ENCODE peak calls at places on chromosomes 13 and 19, in nine cellular contexts. G is stomach, A is GM12878, W is sigmoid colon, M is tibial nerve, Q is ovary, F is transverse colon, R is suprapubic skin, L is K562. I is an unnamed sample.

GRCh38 chr19:14150041-14150769 is 13.8 kb upstream of the ASF1B start:
- DNase-seq in G (no peak), A (no peak), W (no peak), M (no peak), Q (no peak), F (no peak), R (no peak), L (no peak), I (no peak)

GRCh38 chr19:52307275-52307674 is 10.3 kb downstream of the ZNF480 start:
- DNase-seq in G (no peak), A (no peak), W (no peak), M (no peak), Q (no peak), F (no peak), R (no peak), L (no peak), I (no peak)

GRCh38 chr19:3389876-3390361 is 23.5 kb downstream of the NFIC start:
- DNase-seq in G (peak; percentile 35), A (no peak), W (peak; percentile 76), M (no peak), Q (no peak), F (no peak), R (no peak), L (no peak), I (no peak)

GRCh38 chr13:21074601-21075302 is 13.4 kb upstream of the LATS2 start:
- DNase-seq in G (no peak), A (no peak), W (peak; percentile 78), M (no peak), Q (peak; percentile 29), F (no peak), R (peak; percentile 76), L (no peak), I (peak; percentile 34)

GRCh38 chr13:66689037-66689619 is 541.0 kb downstream of the PCDH9 start:
- DNase-seq in G (no peak), A (no peak), W (no peak), M (no peak), Q (no peak), F (no peak), R (no peak), L (no peak), I (no peak)

GRCh38 chr13:76856141-76856571 is 30.0 kb downstream of the KCTD12 start:
- DNase-seq in G (no peak), A (no peak), W (no peak), M (no peak), Q (no peak), F (no peak), R (no peak), L (no peak), I (no peak)

GRCh38 chr19:1079566-1080111 is 12.7 kb downstream of the ARHGAP45 start:
- DNase-seq in G (no peak), A (no peak), W (no peak), M (no peak), Q (no peak), F (peak; percentile 45), R (no peak), L (no peak), I (peak; percentile 87)

GRCh38 chr13:111626371-111627305 is 306.2 kb downstream of the TEX29 start:
- DNase-seq in G (no peak), A (no peak), W (no peak), M (no peak), Q (no peak), F (no peak), R (no peak), L (no peak), I (no peak)

GRCh38 chr19:34732548-34733255 is 1.3 kb upstream of the ZNF181 start:
- DNase-seq in G (no peak), A (no peak), W (no peak), M (no peak), Q (no peak), F (peak; percentile 12), R (no peak), L (peak; percentile 73), I (peak; percentile 33)

GRCh38 chr19:8663920-8664670 is 33.7 kb downstream of the NFILZ start:
- DNase-seq in G (no peak), A (no peak), W (no peak), M (no peak), Q (no peak), F (no peak), R (no peak), L (peak; percentile 49), I (peak; percentile 36)

GRCh38 chr13:114042066-114042815 is 68.4 kb upstream of the C13orf46 start:
- DNase-seq in G (no peak), A (no peak), W (no peak), M (no peak), Q (no peak), F (no peak), R (no peak), L (no peak), I (no peak)

GRCh38 chr13:114044486-114044885 is 70.6 kb upstream of the C13orf46 start:
- DNase-seq in G (no peak), A (no peak), W (no peak), M (no peak), Q (no peak), F (no peak), R (no peak), L (no peak), I (no peak)

GRCh38 chr13:114045113-114045735 is 71.3 kb upstream of the C13orf46 start:
- DNase-seq in G (no peak), A (no peak), W (no peak), M (no peak), Q (no peak), F (no peak), R (no peak), L (no peak), I (no peak)

GRCh38 chr13:114041493-114041892 is 67.6 kb upstream of the C13orf46 start:
- DNase-seq in G (no peak), A (no peak), W (no peak), M (no peak), Q (no peak), F (no peak), R (no peak), L (no peak), I (no peak)

DNA sequence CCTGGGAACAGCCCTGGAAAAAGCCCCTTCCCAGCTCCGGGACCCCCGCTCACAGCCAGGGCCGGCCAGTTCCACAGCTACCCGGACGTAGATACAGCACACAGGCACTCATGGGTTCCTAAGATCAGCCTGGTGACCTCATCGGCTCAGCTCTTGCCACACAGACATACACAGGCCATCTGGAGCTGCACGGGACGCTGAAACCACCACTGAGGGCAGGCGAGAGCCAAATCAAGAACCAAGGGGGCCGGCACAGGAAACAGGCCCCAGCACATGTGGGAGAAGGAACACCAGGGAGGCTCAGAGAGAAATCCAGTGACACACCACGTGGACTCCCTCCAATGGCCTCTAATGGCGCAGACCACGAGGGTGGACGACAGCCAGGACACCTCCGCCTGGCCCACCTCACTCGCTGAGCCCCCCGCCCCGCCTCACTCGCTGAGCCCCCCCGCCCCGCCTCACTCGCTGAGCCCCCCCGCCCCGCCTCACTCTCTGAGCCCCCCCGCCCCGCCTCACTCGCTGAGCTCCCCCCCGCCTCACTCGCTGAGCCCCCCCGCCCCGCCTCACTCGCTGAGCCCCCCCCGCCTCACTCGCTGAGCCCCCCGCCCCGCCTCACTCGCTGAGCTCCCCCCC is 69.7 kb upstream of the C13orf46 start:
- DNase-seq in G (peak; percentile 45), A (no peak), W (peak; percentile 88), M (peak; percentile 49), Q (no peak), F (peak; percentile 67), R (no peak), L (no peak), I (peak; percentile 72)
- TF ChIP-seq CTCF in G (no peak), A (peak; percentile 12), W (no peak), M (no peak), Q (no peak), F (no peak), R (no peak), L (no peak), I (no peak)

DNA sequence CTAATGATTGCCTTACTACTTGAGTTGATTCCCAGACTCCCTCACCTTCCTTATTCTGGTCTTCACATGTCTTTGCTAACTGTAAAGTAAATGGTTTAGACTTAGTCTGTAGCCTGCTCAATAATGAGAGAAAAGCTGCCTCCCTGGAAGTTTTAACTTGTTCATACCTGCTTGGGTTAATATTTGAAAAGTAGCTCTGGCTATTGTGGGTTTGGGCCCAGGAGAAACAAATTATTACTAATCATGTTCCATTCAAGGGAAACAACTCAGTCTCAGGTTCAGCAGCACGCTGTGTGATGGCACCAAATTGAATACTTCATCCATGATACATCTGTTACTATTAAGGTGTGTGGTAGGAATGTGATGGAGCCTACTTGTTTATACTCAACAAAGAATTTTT is 75.0 kb downstream of the ZMYM2 start:
- DNase-seq in G (no peak), A (no peak), W (no peak), M (no peak), Q (no peak), F (no peak), R (no peak), L (no peak), I (no peak)
- H3K36me3 ChIP-seq in G (peaks cover 94% of the 10 kb centered on the region), A (peaks cover 37% of the 10 kb centered on the region), W (peaks cover 6% of the 10 kb centered on the region), M (peaks cover 73% of the 10 kb centered on the region), Q (no peaks in the 10 kb centered on the region), F (peaks cover 58% of the 10 kb centered on the region), R (peaks cover 64% of the 10 kb centered on the region), L (peaks cover 37% of the 10 kb centered on the region), I (peaks cover 42% of the 10 kb centered on the region)

DNA sequence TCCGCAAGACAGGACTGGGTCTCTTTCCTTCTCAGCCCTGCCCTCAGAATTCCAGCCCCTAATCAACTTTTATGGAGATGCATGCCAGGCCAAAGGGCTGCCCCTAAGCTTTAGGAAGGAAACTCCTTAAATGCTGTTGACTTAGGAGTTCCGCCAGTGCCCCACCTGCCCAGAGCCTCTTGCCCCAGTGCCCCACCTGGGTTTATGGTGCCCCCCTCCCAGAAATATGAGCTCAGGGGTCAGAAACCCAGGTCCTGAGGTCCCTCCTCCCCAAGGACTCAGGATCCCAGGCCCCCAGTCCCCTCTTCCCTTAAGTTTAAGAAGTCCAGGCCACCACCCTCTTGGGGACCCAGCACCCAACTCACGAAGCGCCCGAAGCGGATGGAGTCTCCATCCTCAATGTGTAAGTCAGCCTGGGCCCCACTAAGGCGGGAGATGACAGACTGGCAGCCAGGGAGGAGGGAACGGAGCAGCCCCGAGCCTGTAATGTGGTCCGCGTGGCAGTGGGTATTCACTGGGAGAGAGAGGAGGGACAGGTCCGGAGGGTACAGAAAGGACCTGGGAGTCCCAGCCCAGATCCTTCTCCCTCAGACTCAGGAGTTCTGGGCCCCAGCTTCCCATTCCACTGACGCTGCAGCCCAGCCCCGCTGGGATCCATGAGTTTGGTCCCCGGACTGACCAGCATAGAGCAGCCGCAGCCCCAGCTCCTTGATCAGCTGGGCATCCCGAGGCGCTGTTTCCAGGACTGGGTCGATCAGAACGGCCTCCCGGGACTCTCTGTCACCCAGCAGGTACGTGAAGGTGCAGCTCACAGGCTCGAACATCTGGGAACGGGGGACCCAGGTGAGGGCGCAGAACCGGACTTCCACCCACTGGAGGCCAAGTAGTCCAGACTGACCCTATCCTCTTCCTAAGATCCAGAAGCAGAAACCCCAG is 897 bp downstream of the ETHE1 start:
- DNase-seq in G (peak; percentile 38), A (no peak), W (no peak), M (no peak), Q (no peak), F (peak; percentile 86), R (peak; percentile 83), L (peak; percentile 18), I (peak; percentile 30)
- TF ChIP-seq EP300 in G (no peak), A (no peak), W (no peak), M (no peak), Q (no peak), F (peak; percentile 22), R (no peak), L (no peak), I (no peak)

DNA sequence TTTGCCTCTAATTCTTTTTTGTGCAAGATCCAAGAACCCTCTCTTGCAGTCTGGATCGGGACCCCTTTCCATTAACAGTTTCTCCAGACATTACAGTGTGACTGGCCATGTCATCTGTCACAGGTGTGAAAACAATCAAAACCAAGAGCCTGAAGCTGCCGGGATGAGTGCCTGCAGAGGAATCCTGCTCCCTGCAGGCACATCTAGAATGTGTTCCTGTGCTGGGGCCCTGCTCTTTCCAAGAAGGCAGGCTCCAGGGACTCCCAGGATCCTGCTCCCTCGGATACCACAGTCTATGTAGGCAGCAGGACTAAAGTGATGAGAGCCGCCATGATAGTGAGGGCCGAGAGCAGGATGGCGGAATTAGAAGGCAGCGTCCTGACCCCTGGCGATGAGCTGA is 38.8 kb downstream of the CCDC169 start:
- DNase-seq in G (no peak), A (no peak), W (no peak), M (no peak), Q (no peak), F (no peak), R (no peak), L (no peak), I (no peak)
- TF ChIP-seq CTCF in G (no peak), A (no peak), W (no peak), M (no peak), Q (no peak), F (no peak), R (no peak), L (no peak), I (no peak)

I was measured in upper lobe of left lung.